ENCODE peak calls at places on chromosomes 6 and 20, in ten cellular contexts. Z, B, C, Q, L, T, J, Y, F and O are unnamed samples.
A peak's percentile ranks its signal among the peaks of the same experiment; 100 is the strongest.

GRCh38 chr6:15855311-15855710 is 192.5 kb upstream of the DTNBP1 start:
- DNase-seq in Q (no peak), Y (no peak), F (no peak), J (no peak), L (no peak), B (no peak), Z (no peak), T (no peak), C (no peak), O (no peak)

GRCh38 chr6:101422811-101423210 is 29.3 kb downstream of the GRIK2 start:
- DNase-seq in C (no peak), Z (no peak), J (no peak), Y (no peak), L (no peak), F (no peak), B (no peak), T (peak; percentile 52), Q (no peak), O (no peak)

GRCh38 chr6:169935348-169935718 is 183.9 kb downstream of the ERMARD start:
- DNase-seq in B (no peak), L (no peak), Q (no peak), T (no peak), F (no peak), Y (no peak), C (no peak), J (no peak), Z (no peak), O (peak; percentile 4)

GRCh38 chr20:54456423-54456822 is 19.0 kb upstream of the DOK5 start:
- DNase-seq in Z (no peak), Q (no peak), B (no peak), Y (no peak), T (no peak), F (no peak), J (no peak), L (no peak), C (no peak), O (no peak)

GRCh38 chr20:57656252-57656820 is 36.1 kb upstream of the ZBP1 start:
- DNase-seq in Z (no peak), L (no peak), T (no peak), Q (no peak), F (no peak), C (no peak), J (no peak), Y (no peak), B (no peak), O (no peak)

GRCh38 chr6:17584241-17584803 is 15.8 kb upstream of the FAM8A1 start:
- DNase-seq in Q (peak; percentile 64), J (peak; percentile 76), F (no peak), L (no peak), B (no peak), T (peak; percentile 86), Z (no peak), Y (peak; percentile 62), C (peak; percentile 88), O (peak; percentile 82)

GRCh38 chr6:53524455-53524815 is 20.5 kb downstream of the GCLC start:
- DNase-seq in L (no peak), T (peak; percentile 72), J (no peak), Z (no peak), F (no peak), C (peak; percentile 84), Q (no peak), B (no peak), Y (no peak), O (peak; percentile 72)

GRCh38 chr6:7262746-7263335 is 50.2 kb downstream of the SSR1 start:
- DNase-seq in C (no peak), J (no peak), L (no peak), T (no peak), Q (no peak), Y (no peak), B (no peak), F (no peak), Z (no peak), O (no peak)

GRCh38 chr6:158560787-158561246 is 926 bp downstream of the TMEM181 start:
- DNase-seq in C (peak; percentile 39), T (no peak), Z (no peak), Q (no peak), L (no peak), J (no peak), Y (peak; percentile 16), B (no peak), F (no peak), O (no peak)

GRCh38 chr20:50146732-50147662 is 6.5 kb downstream of the PEDS1 start:
- DNase-seq in Z (peak; percentile 81), C (peak; percentile 26), B (no peak), Q (no peak), T (peak; percentile 43), L (no peak), F (peak; percentile 71), J (no peak), Y (peak; percentile 62), O (peak; percentile 50)